ENCODE peak calls at places on chromosomes 13 and 19, in nine cellular contexts. N is CD8-positive, alpha-beta memory T cell; A is tibial artery; L is GM23248; S is A549; E is foreskin fibroblast; R is psoas muscle; O is upper lobe of right lung; V is neuronal stem cell. G is an unnamed sample.

GRCh38 chr13:30191491-30192100 is 115.8 kb downstream of the KATNAL1 start:
- DNase-seq in N (no peak), A (no peak), L (peak), S (no peak), E (peak), R (no peak), O (no peak), V (no peak), G (no peak)

GRCh38 chr13:29730253-29730652 is 120.2 kb downstream of the UBL3 start:
- DNase-seq in N (no peak), A (no peak), L (no peak), S (no peak), E (no peak), R (no peak), O (no peak), V (no peak), G (no peak)

GRCh38 chr19:21677696-21678418 is 89.5 kb downstream of the ZNF100 start:
- DNase-seq in N (no peak), A (no peak), L (no peak), S (no peak), E (no peak), R (no peak), O (no peak), V (no peak), G (no peak)

GRCh38 chr19:280541-281007 is 10.6 kb downstream of the PLPP2 start:
- DNase-seq in N (no peak), A (no peak), L (no peak), S (no peak), E (no peak), R (peak), O (peak), V (peak), G (no peak)

GRCh38 chr19:36963262-36963661 is 47.1 kb downstream of the ZNF568 start:
- DNase-seq in N (no peak), A (no peak), L (no peak), S (no peak), E (no peak), R (no peak), O (no peak), V (no peak), G (peak)

GRCh38 chr19:17687857-17688784 is at the start of gene UNC13A:
- DNase-seq in N (peak), A (no peak), L (peak), S (peak), E (no peak), R (peak), O (peak), V (peak), G (no peak)

GRCh38 chr19:19662866-19663291 is 597 bp downstream of the ATP13A1 start:
- DNase-seq in N (no peak), A (no peak), L (peak), S (no peak), E (no peak), R (peak), O (no peak), V (no peak), G (no peak)

GRCh38 chr13:72920097-72920496 is 138.2 kb downstream of the PIBF1 start:
- DNase-seq in N (no peak), A (no peak), L (peak), S (no peak), E (no peak), R (peak), O (no peak), V (no peak), G (no peak)

GRCh38 chr19:49746206-49746958 is 16.7 kb downstream of the TSKS start:
- DNase-seq in N (peak), A (no peak), L (peak), S (peak), E (no peak), R (peak), O (peak), V (no peak), G (no peak)

GRCh38 chr13:76715621-76716020 is 170.6 kb downstream of the KCTD12 start:
- DNase-seq in N (no peak), A (no peak), L (peak), S (no peak), E (no peak), R (no peak), O (no peak), V (no peak), G (no peak)

GRCh38 chr13:114070098-114070799 is 62.2 kb downstream of the RASA3 start:
- DNase-seq in N (peak), A (peak), L (no peak), S (no peak), E (no peak), R (no peak), O (peak), V (no peak), G (no peak)

GRCh38 chr19:5672708-5673459 is 7.4 kb downstream of the MICOS13 start:
- DNase-seq in N (no peak), A (no peak), L (no peak), S (no peak), E (no peak), R (no peak), O (no peak), V (no peak), G (no peak)

GRCh38 chr19:50777830-50778303 is 7.6 kb downstream of the GPR32 start:
- DNase-seq in N (no peak), A (no peak), L (peak), S (peak), E (no peak), R (no peak), O (no peak), V (no peak), G (no peak)

GRCh38 chr19:18135712-18136584 is 17.0 kb upstream of the PIK3R2 start:
- DNase-seq in N (no peak), A (no peak), L (no peak), S (peak), E (no peak), R (no peak), O (no peak), V (no peak), G (no peak)

GRCh38 chr19:37977992-37978391 is 71.0 kb downstream of the SIPA1L3 start:
- DNase-seq in N (no peak), A (no peak), L (peak), S (no peak), E (no peak), R (no peak), O (peak), V (no peak), G (peak)

GRCh38 chr13:36101157-36101556 is 30.0 kb downstream of the DCLK1 start:
- DNase-seq in N (no peak), A (no peak), L (no peak), S (no peak), E (no peak), R (no peak), O (no peak), V (no peak), G (no peak)

GRCh38 chr13:100646030-100646673 is 28.4 kb downstream of the TMTC4 start:
- DNase-seq in N (no peak), A (no peak), L (peak), S (peak), E (peak), R (no peak), O (no peak), V (no peak), G (peak)

GRCh38 chr19:33022472-33023116 is 42.1 kb downstream of the RHPN2 start:
- DNase-seq in N (no peak), A (no peak), L (no peak), S (no peak), E (no peak), R (no peak), O (no peak), V (peak), G (no peak)

GRCh38 chr13:42762251-42762650 is 19.1 kb upstream of the FAM216B start:
- DNase-seq in N (no peak), A (no peak), L (no peak), S (no peak), E (peak), R (no peak), O (no peak), V (no peak), G (peak)

GRCh38 chr13:44243198-44243852 is 130.3 kb upstream of the SERP2 start:
- DNase-seq in N (no peak), A (no peak), L (peak), S (peak), E (no peak), R (peak), O (no peak), V (peak), G (no peak)

GRCh38 chr19:10113592-10113963 is 2.1 kb downstream of the P2RY11 start:
- DNase-seq in N (peak), A (no peak), L (peak), S (no peak), E (no peak), R (peak), O (peak), V (no peak), G (no peak)

GRCh38 chr13:30983431-30983830 is 51.0 kb downstream of the TEX26 start:
- DNase-seq in N (no peak), A (no peak), L (no peak), S (no peak), E (no peak), R (no peak), O (no peak), V (no peak), G (no peak)

GRCh38 chr19:15616183-15616582 is 1.2 kb downstream of the CYP4F8 start:
- DNase-seq in N (no peak), A (no peak), L (no peak), S (no peak), E (no peak), R (no peak), O (no peak), V (no peak), G (no peak)

GRCh38 chr13:113935523-113935922 is 38.4 kb downstream of the C13orf46 start:
- DNase-seq in N (no peak), A (no peak), L (no peak), S (no peak), E (no peak), R (no peak), O (peak), V (no peak), G (no peak)

GRCh38 chr13:22112956-22113750 is 442.3 kb downstream of the FGF9 start:
- DNase-seq in N (no peak), A (no peak), L (no peak), S (no peak), E (no peak), R (no peak), O (no peak), V (no peak), G (no peak)

GRCh38 chr19:10686193-10686592 is 15.0 kb upstream of the QTRT1 start:
- DNase-seq in N (no peak), A (no peak), L (no peak), S (no peak), E (no peak), R (no peak), O (no peak), V (no peak), G (no peak)

GRCh38 chr13:111337206-111337605 is 16.8 kb downstream of the TEX29 start:
- DNase-seq in N (no peak), A (no peak), L (peak), S (no peak), E (peak), R (no peak), O (no peak), V (no peak), G (peak)

GRCh38 chr19:56837892-56838679 is 2.4 kb downstream of the PEG3 start:
- DNase-seq in N (no peak), A (peak), L (peak), S (no peak), E (no peak), R (peak), O (peak), V (peak), G (no peak)
- H3K4me3 ChIP-seq in N (no peak), A (peak), L (peak), S (no peak), E (no peak), R (peak), O (peak), V (no peak), G (peak)

GRCh38 chr13:97192166-97192565 is 30.0 kb upstream of the MBNL2 start:
- DNase-seq in N (no peak), A (no peak), L (no peak), S (no peak), E (no peak), R (no peak), O (no peak), V (no peak), G (no peak)
- H3K4me3 ChIP-seq in N (no peak), A (no peak), L (no peak), S (no peak), E (no peak), R (no peak), O (no peak), V (no peak), G (no peak)

DNA sequence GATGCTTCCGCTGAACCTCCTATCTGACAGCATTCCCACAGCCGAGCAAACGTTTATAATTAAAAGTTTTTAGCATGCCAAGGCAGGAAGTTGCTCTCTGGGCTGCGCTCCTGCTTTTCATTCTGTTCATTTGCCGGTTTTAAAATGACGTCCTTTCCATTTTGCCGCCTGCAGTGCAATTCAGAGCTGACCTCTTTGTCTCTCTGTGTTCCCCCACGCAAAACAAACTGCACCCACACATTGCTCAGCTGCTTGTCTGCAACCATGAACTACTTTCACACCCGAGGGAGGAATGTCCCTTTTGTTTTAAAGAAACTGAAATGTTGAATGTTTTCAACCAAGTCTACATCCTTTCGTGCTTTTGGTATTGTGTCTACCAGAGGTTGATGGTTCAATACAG is 416.5 kb downstream of the EFNB2 start:
- DNase-seq in N (no peak), A (no peak), L (no peak), S (no peak), E (no peak), R (no peak), O (no peak), V (no peak), G (no peak)
- H3K4me3 ChIP-seq in N (no peak), A (no peak), L (peak), S (no peak), E (no peak), R (no peak), O (no peak), V (no peak), G (no peak)

DNA sequence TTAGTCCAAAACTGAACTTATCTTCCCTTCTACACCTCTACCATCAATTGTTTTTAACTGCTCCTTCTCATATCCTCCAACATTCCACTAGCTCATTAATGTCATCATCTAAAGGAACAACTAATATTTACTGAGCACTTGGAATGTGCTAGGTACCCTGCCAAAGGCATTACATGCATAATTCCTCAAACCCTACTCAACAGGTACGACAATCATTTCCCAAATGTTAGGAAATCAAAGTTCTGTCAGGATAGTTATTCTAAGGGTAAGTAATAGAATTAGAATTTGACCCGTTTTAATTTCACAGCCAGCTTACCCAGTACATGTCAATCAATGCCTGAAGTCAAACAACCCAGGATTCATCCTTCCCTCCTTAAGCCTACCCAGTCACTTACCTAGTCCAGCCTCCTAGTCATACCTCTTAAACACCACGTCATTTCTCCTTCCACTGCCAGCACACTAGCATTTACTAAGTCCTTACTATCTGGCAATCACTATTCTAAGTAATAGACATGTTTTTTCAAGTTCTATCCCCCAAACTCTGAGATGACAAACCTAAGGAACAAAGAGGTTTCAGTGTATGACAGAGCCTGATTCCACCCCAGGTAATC is 2.4 kb downstream of the LNX2 start:
- DNase-seq in N (no peak), A (no peak), L (no peak), S (no peak), E (no peak), R (no peak), O (no peak), V (no peak), G (no peak)
- H3K4me3 ChIP-seq in N (no peak), A (no peak), L (no peak), S (no peak), E (no peak), R (peak), O (peak), V (no peak), G (no peak)

DNA sequence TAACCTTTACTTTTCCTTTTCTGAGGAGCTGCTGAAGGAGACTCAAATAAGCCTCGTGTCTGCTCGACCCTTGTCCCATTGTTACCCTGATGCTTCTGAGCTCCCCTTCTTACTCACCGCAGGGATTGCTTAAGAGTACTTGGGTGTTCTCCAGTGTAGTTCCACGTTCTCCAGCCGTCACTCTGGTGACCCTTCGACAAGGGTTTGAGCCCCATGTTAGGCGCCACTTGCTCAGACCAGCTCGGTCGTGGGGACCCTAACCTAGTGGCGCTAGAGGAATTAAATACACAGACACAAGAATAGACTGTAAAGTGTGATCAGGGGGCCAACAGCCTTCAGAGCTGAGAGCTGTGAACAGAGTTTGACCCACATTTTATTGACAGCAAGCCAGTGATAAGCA is 10.3 kb downstream of the ZNF480 start:
- DNase-seq in N (no peak), A (no peak), L (peak), S (peak), E (peak), R (no peak), O (no peak), V (peak), G (no peak)
- H3K4me3 ChIP-seq in N (no peak), A (no peak), L (no peak), S (no peak), E (no peak), R (no peak), O (no peak), V (no peak), G (no peak)

GRCh38 chr19:34214040-34214439 is 40.3 kb upstream of the GARRE1 start:
- DNase-seq in N (no peak), A (no peak), L (no peak), S (no peak), E (no peak), R (no peak), O (no peak), V (no peak), G (no peak)
- H3K4me3 ChIP-seq in N (no peak), A (no peak), L (no peak), S (no peak), E (no peak), R (no peak), O (no peak), V (no peak), G (no peak)

GRCh38 chr19:11848594-11849263 is at the start of gene ZNF439:
- DNase-seq in N (peak), A (peak), L (peak), S (no peak), E (peak), R (peak), O (peak), V (peak), G (no peak)

GRCh38 chr19:11849264-11849615 is 714 bp downstream of the ZNF439 start:
- DNase-seq in N (no peak), A (no peak), L (no peak), S (no peak), E (no peak), R (no peak), O (no peak), V (no peak), G (no peak)

GRCh38 chr19:11853358-11853757 is 4.8 kb downstream of the ZNF439 start:
- DNase-seq in N (no peak), A (no peak), L (no peak), S (no peak), E (no peak), R (no peak), O (no peak), V (no peak), G (no peak)

GRCh38 chr19:11843741-11844140 is 4.8 kb upstream of the ZNF439 start:
- DNase-seq in N (no peak), A (no peak), L (peak), S (no peak), E (no peak), R (no peak), O (no peak), V (no peak), G (no peak)

GRCh38 chr19:11848200-11848593 is 329 bp upstream of the ZNF439 start:
- DNase-seq in N (no peak), A (no peak), L (no peak), S (no peak), E (no peak), R (no peak), O (no peak), V (no peak), G (no peak)
- H3K4me3 ChIP-seq in N (peak), A (peak), L (peak), S (no peak), E (peak), R (peak), O (peak), V (peak), G (peak)

DNA sequence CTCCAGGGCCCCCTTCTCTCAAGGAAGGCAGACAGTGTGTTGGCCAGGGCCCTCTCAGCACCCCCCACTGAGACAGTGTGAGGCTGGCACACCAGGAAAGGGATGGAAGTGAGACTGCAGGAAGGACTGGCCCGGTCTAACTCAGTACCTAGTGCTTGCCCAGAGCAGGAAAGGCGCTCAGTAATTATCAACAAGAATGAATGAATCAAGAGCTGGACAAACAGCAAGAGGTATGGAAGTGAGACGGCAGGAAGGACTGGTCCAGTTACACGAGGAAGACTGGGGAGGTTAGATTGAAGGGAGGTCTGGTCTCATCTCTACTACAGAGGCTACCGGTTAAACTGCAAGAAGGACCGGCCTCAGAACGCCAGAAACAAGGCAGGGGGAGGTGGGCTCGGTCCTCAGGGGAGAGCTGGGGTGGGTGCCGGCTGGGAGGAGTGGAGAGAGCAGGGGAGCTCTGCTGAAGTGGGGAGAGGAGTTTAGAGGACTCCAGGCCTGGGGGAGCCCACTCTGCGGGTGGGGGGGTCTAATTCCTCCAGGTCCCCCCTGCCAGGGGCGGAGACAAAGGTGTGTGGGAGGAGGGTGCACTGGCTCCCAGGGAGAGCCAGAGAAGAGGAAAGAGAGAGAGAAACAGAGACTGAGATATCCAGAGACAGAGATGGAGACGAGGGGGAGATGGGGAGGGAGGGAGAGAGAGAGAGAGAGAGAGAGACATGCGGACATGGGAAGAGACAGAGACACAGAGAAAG is 1.1 kb downstream of the SLC8A2 start:
- DNase-seq in N (no peak), A (no peak), L (no peak), S (no peak), E (no peak), R (peak), O (no peak), V (no peak), G (no peak)
- H3K4me3 ChIP-seq in N (no peak), A (no peak), L (no peak), S (no peak), E (no peak), R (no peak), O (no peak), V (no peak), G (no peak)